ENCODE peak calls at places on chromosomes 12 and 14, in four cellular contexts. Q is IMR-90, Y is heart left ventricle, X is erythroblast. B is an unnamed sample.

GRCh38 chr14:59959663-59960062 is 39.7 kb downstream of the LRRC9 start:
- DNase-seq in Q (no peak), Y (no peak), X (no peak), B (no peak)

GRCh38 chr12:81596558-81596957 is 162.6 kb downstream of the PPFIA2 start:
- DNase-seq in Q (no peak), Y (no peak), X (no peak), B (no peak)

GRCh38 chr12:52370906-52371608 is 3.8 kb upstream of the KRT85 start:
- DNase-seq in Q (peak), Y (peak), X (no peak), B (no peak)

GRCh38 chr14:95227279-95227860 is 70.0 kb upstream of the DICER1 start:
- DNase-seq in Q (peak), Y (no peak), X (no peak), B (no peak)

GRCh38 chr12:23084236-23084995 is 459.4 kb downstream of the ETNK1 start:
- DNase-seq in Q (peak), Y (no peak), X (peak), B (peak)

GRCh38 chr14:79596531-79596930 is 614.8 kb downstream of the DIO2 start:
- DNase-seq in Q (peak), Y (no peak), X (no peak), B (no peak)

GRCh38 chr14:27573018-27573417 is 975.2 kb upstream of the NOVA1 start:
- DNase-seq in Q (no peak), Y (no peak), X (no peak), B (no peak)

GRCh38 chr12:53579545-53579955 is 46.6 kb downstream of the ATF7 start:
- DNase-seq in Q (no peak), Y (no peak), X (no peak), B (no peak)

GRCh38 chr14:80304125-80304766 is 92.9 kb upstream of the DIO2 start:
- DNase-seq in Q (peak), Y (no peak), X (no peak), B (no peak)

GRCh38 chr14:75783184-75783583 is 122.1 kb downstream of the TTLL5 start:
- DNase-seq in Q (no peak), Y (peak), X (no peak), B (no peak)

GRCh38 chr12:68240079-68240478 is 13.3 kb downstream of the IL22 start:
- DNase-seq in Q (peak), Y (no peak), X (peak), B (peak)

GRCh38 chr14:77043177-77043983 is 14.9 kb upstream of the IRF2BPL start:
- DNase-seq in Q (peak), Y (peak), X (peak), B (no peak)

GRCh38 chr12:75784591-75784990 is 247.0 kb downstream of the PHLDA1 start:
- DNase-seq in Q (peak), Y (peak), X (peak), B (no peak)

GRCh38 chr14:23185046-23185445 is 1.6 kb upstream of the SLC7A8 start:
- DNase-seq in Q (peak), Y (no peak), X (no peak), B (no peak)

GRCh38 chr12:24152270-24152669 is 202.8 kb upstream of the SOX5 start:
- DNase-seq in Q (no peak), Y (no peak), X (no peak), B (peak)

GRCh38 chr12:43370299-43370698 is 181.7 kb downstream of the ADAMTS20 start:
- DNase-seq in Q (peak), Y (no peak), X (no peak), B (no peak)

GRCh38 chr12:48601013-48601756 is 31.3 kb upstream of the LALBA start:
- DNase-seq in Q (peak), Y (no peak), X (no peak), B (peak)

GRCh38 chr12:118212627-118213026 is 76.7 kb downstream of the PEBP1 start:
- DNase-seq in Q (no peak), Y (no peak), X (no peak), B (no peak)

GRCh38 chr12:52580496-52580895 is 6.9 kb upstream of the KRT74 start:
- DNase-seq in Q (no peak), Y (no peak), X (no peak), B (no peak)

GRCh38 chr12:5328669-5329068 is 103.2 kb upstream of the NTF3 start:
- DNase-seq in Q (no peak), Y (no peak), X (no peak), B (no peak)

GRCh38 chr14:92503756-92504491 is 9.7 kb upstream of the RIN3 start:
- DNase-seq in Q (peak), Y (no peak), X (no peak), B (no peak)

GRCh38 chr12:4857472-4858291 is 52.0 kb upstream of the KCNA1 start:
- DNase-seq in Q (peak), Y (peak), X (peak), B (peak)

DNA sequence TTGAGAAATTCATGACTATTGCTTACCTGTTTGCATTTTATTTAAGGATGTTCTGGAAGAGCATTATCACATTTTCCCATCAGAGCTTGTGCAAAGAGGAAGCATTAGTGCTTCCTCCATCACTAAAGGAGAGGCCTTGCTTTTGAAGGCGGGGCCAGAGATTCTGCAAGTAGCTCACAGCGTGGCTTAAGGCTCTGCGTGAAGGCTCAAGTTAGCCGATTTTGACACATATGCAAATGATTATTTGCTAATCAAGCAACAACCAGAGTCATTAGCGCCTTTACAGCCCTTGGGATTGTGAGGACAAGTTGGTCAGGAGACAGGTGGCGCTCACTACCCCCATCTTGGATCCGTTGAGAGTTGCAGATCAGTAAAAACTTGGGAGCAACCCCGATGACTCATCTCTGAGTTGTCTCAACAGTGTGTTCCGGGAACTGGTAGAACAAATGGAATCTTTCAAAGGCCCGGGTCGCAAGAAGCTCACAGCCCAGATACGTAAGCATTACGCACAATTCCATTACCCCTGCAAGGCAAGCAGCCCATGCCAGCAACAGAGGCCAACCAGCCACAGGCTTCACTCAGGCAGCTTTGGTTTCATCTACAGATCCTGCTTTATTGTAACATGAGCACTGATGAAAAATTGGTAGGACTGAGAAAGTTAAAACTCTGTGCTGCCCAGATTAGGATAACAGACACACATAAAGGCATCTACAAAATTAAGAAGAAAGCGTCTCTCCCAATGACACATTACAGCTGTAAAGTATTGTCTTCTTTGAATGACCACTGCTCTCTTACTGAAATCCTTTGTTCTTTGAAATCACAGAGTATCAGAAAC is 34.9 kb upstream of the SPTSSA start:
- DNase-seq in Q (peak), Y (peak), X (peak), B (peak)
- TF ChIP-seq POLR2A in Q (peak), Y (no peak), X (no peak), B (peak)

GRCh38 chr14:101810897-101811620 is 49.5 kb downstream of the PPP2R5C start:
- DNase-seq in Q (peak), Y (no peak), X (peak), B (peak)

GRCh38 chr14:101812071-101812470 is 50.6 kb downstream of the PPP2R5C start:
- DNase-seq in Q (no peak), Y (no peak), X (no peak), B (no peak)

GRCh38 chr14:101808020-101808641 is 46.6 kb downstream of the PPP2R5C start:
- DNase-seq in Q (no peak), Y (no peak), X (peak), B (peak)

GRCh38 chr14:101808894-101809670 is 47.6 kb downstream of the PPP2R5C start:
- DNase-seq in Q (no peak), Y (no peak), X (no peak), B (no peak)

GRCh38 chr14:101809671-101810514 is 48.4 kb downstream of the PPP2R5C start:
- DNase-seq in Q (peak), Y (peak), X (peak), B (peak)
- TF ChIP-seq POLR2A in Q (peak), Y (peak), X (peak), B (peak)

GRCh38 chr12:6914246-6914947 is at the start of gene ENO2:
- DNase-seq in Q (peak), Y (peak), X (peak), B (peak)
- TF ChIP-seq POLR2A in Q (no peak), Y (no peak), X (peak), B (no peak)

GRCh38 chr12:123457980-123458779 is at the start of gene SNRNP35:
- DNase-seq in Q (peak), Y (peak), X (peak), B (peak)
- TF ChIP-seq POLR2A in Q (peak), Y (peak), X (peak), B (peak)

GRCh38 chr12:10613334-10614055 is at the start of gene MAGOHB:
- DNase-seq in Q (peak), Y (peak), X (peak), B (peak)
- TF ChIP-seq POLR2A in Q (peak), Y (peak), X (peak), B (peak)

GRCh38 chr12:94768398-94769039 is 118.2 kb upstream of the TMCC3 start:
- DNase-seq in Q (no peak), Y (no peak), X (no peak), B (no peak)

GRCh38 chr12:94769746-94770396 is 119.5 kb upstream of the TMCC3 start:
- DNase-seq in Q (no peak), Y (no peak), X (no peak), B (no peak)

GRCh38 chr12:94770397-94770759 is 120.0 kb upstream of the TMCC3 start:
- DNase-seq in Q (no peak), Y (no peak), X (no peak), B (no peak)

GRCh38 chr12:94767971-94768370 is 117.6 kb upstream of the TMCC3 start:
- DNase-seq in Q (peak), Y (no peak), X (no peak), B (no peak)

DNA sequence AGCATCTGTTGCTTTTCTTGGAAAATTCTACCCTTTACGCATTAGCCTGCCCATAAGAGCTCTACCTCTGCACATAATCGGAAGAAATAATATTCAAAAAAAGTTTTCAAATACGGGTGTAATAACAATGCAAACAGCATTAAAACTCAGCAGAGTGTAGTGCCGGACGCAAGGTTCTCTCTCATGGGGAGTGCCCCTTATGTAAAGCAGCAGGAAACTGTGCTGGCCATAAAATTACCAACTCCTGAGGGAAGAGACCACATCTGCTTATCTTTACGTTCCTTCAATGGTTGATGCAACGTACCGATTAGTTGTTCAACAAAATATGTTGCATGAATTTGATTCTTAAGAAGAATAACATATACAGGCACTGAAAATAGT is 118.7 kb upstream of the TMCC3 start:
- DNase-seq in Q (no peak), Y (no peak), X (peak), B (no peak)
- TF ChIP-seq POLR2A in Q (no peak), Y (no peak), X (no peak), B (no peak)

GRCh38 chr12:113184098-113184899 is 979 bp downstream of the DDX54 start:
- DNase-seq in Q (no peak), Y (no peak), X (no peak), B (no peak)

GRCh38 chr12:113186666-113187325 is 1.3 kb downstream of the RITA1 start:
- DNase-seq in Q (no peak), Y (no peak), X (no peak), B (no peak)

GRCh38 chr12:113186033-113186365 is 478 bp downstream of the RITA1 start:
- DNase-seq in Q (peak), Y (no peak), X (peak), B (no peak)

GRCh38 chr12:113184900-113185179 is 438 bp downstream of the DDX54 start:
- DNase-seq in Q (peak), Y (peak), X (peak), B (peak)

DNA sequence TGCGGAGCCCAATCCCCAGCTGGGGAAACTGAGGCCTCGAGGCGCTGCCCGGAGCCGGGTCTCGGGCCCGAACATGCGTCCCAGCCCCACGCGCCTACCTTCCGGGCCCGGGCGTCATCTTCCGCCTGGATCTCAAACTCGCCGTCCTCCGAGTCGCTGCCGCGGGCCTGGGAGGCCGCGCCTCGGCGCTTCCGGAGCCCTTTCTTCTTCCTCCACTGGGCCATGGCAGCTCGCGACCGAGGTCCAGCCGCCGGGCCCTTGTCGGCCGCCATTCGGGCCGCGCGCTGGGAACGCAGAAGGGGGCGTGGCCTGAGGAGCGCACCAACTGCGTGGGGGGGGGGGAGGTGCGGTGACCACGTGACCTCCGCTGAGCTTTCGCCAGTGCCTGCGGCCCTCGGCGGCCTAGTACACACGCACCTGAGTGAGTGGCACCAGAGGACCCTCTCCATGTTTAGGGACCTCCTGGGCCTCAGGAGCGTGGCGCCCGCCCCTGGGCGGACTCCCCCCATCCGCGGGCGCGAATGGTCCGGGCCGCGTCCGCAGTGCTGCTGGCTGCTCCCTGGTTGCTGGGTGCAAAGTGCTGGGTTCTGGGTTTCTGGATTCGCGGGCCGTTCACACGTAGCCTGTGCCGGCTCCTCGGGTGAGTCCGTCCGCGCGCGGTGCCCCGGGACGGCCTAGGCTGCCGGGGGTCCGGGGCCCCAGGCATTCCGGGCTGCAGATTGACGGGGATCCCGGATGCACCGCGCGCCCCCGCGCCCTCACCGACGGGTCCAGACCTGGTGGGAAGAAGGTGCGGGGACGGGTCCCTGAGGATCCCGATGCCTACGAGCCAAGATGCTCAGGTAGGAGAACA is at the start of the genes DDX54 and RITA1:
- DNase-seq in Q (peak), Y (peak), X (peak), B (peak)
- TF ChIP-seq POLR2A in Q (peak), Y (peak), X (peak), B (peak)

DNA sequence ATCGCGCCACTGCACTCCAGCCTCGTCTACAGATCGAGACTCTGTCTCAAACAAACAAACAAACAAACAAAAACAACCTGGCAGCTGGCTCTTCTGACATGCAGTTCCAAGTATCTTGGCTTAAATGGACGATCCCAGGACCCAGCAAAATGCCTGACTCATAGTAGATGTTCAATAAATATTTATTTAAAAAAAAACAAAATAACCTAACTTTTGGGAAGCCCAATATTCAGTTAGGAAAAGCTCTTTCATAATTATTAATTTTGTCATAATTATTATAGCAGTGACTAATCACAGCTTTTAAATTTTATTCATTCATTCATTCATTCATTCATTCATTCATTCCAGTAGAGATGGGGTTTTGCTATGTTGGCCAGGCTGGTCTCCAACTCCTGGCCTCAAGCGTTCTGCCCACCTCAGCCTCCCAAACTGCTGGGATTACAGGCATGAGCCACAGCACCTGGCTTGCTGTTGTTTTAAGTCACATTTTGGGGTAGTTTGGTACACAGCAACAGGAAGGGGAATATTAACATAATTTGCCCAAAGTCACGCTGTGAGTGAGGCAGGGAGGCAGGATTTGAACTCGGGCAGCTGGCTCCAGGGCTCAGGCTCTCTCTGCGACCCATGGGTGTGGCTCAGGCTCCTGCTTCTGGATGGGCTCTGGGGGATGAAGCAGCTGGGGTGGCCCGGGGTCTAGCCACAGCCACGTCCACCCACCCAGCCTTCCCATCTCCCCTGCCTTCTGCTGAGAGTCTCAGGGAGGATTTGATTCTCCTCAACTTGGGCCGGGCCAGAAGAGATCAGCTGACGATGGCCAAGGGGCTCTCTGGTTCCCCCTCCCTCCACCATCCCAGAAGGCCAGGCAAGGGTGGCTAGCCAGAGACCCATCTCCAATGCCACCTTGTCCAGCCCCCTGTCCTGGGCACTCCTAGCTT is 2.4 kb downstream of the SDS start:
- DNase-seq in Q (no peak), Y (no peak), X (no peak), B (no peak)
- TF ChIP-seq POLR2A in Q (no peak), Y (no peak), X (no peak), B (no peak)

DNA sequence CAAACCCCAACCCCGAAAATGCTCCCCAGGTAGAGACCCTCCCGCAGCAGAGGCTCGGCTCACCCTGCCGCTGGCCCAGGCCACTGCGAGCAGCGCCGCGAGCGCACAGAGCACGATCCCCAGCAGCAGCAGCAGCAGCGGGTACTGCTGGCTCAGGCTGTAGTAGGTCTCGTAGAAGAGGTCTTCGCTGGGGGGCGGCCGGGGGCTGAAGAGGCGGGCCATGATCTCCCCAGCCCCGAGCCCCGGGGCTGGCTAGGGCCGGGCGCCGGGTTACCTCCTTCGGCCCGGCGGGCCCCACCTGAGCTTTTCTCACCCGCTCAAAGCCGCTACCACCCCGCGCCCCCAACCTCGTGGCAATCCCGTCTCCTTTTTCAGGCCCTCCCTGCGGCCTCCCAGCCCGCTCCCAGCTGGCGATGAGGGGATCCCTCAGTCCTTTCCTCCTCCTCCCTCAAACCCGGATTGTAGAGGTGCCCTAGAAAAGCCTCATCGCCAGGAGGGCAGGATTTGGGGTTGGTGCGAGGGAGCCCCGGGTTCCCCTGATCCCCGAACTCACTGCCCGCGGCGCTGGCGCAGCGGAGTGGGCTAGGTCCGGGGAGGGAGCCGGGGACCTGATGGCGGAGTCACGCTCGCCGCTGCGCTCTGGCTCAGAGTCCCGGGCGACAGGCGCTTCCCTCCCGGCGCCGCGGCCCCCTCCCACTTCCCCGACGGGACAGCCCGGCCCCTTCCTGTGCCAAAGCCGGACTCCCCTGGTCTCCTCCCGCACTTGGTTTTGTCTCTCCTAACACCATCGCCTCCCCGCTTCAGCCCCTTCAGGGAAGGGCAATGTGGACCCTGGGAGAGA is at the start of gene ADCY4:
- DNase-seq in Q (no peak), Y (peak), X (no peak), B (no peak)
- TF ChIP-seq POLR2A in Q (no peak), Y (peak), X (no peak), B (no peak)

B was measured in K562.